ENCODE peak calls at places on chromosomes 12 and 14, in eight cellular contexts. O, B, V, Z, T, S, U and D are unnamed samples.

GRCh38 chr14:76260749-76261148 is 109.0 kb downstream of the GPATCH2L start:
- DNase-seq in V (no peak), S (no peak), B (no peak), U (no peak), T (no peak), O (no peak), Z (no peak), D (no peak)

GRCh38 chr14:45089813-45090212 is 5.9 kb downstream of the PRPF39 start:
- DNase-seq in V (no peak), T (no peak), U (no peak), O (no peak), Z (no peak), B (no peak), S (no peak), D (no peak)

GRCh38 chr14:71236430-71236829 is 329.2 kb downstream of the PCNX1 start:
- DNase-seq in S (no peak), O (no peak), T (no peak), B (no peak), Z (no peak), V (no peak), U (no peak), D (no peak)

GRCh38 chr12:33721561-33721960 is 281.9 kb upstream of the SYT10 start:
- DNase-seq in Z (no peak), B (no peak), S (no peak), U (no peak), T (no peak), O (no peak), V (no peak), D (no peak)

GRCh38 chr14:21104448-21105060 is 3.7 kb downstream of the TMEM253 start:
- DNase-seq in T (peak), B (peak), Z (peak), U (no peak), O (peak), V (peak), S (peak), D (peak)

GRCh38 chr14:94926176-94926575 is 156.3 kb upstream of the GSC start:
- DNase-seq in V (no peak), T (no peak), B (no peak), Z (no peak), S (no peak), U (no peak), O (no peak), D (no peak)

GRCh38 chr12:46259713-46260112 is 9.1 kb downstream of the SLC38A1 start:
- DNase-seq in O (no peak), T (no peak), S (no peak), U (no peak), B (no peak), V (no peak), Z (no peak), D (no peak)

GRCh38 chr12:110741795-110742717 is 635 bp downstream of the PPP1CC start:
- DNase-seq in Z (peak), S (peak), V (peak), B (no peak), O (no peak), T (peak), U (no peak), D (no peak)

GRCh38 chr14:103685276-103686211 is 29.7 kb downstream of the XRCC3 start:
- DNase-seq in S (no peak), O (no peak), V (no peak), B (no peak), U (no peak), Z (no peak), T (no peak), D (no peak)

GRCh38 chr14:101874001-101874400 is 90.4 kb upstream of the DYNC1H1 start:
- DNase-seq in B (no peak), T (no peak), O (no peak), V (no peak), Z (no peak), U (no peak), S (no peak), D (no peak)

GRCh38 chr12:100435948-100436347 is 37.7 kb upstream of the NR1H4 start:
- DNase-seq in Z (no peak), V (no peak), B (no peak), S (no peak), O (no peak), U (no peak), T (no peak), D (no peak)

GRCh38 chr12:79933580-79934264 is 1.2 kb downstream of the PPP1R12A start:
- DNase-seq in S (no peak), B (no peak), U (no peak), O (no peak), Z (no peak), T (peak), V (peak), D (no peak)

GRCh38 chr14:89000007-89000942 is 175.8 kb downstream of the TTC8 start:
- DNase-seq in B (no peak), O (no peak), Z (peak), V (peak), S (no peak), T (peak), U (peak), D (peak)

GRCh38 chr14:74671789-74672188 is 41.1 kb downstream of the AREL1 start:
- DNase-seq in U (no peak), B (no peak), Z (no peak), V (peak), O (no peak), T (peak), S (no peak), D (peak)

GRCh38 chr12:19893514-19893913 is 454.2 kb downstream of the AEBP2 start:
- DNase-seq in U (no peak), T (peak), V (no peak), S (no peak), O (no peak), B (no peak), Z (peak), D (peak)

GRCh38 chr14:99754141-99755067 is 38.8 kb upstream of the EML1 start:
- DNase-seq in U (no peak), O (no peak), S (no peak), T (peak), V (no peak), B (peak), Z (no peak), D (no peak)

GRCh38 chr12:48810817-48811453 is 7.4 kb upstream of the CACNB3 start:
- DNase-seq in S (no peak), V (no peak), Z (peak), T (peak), O (no peak), B (no peak), U (peak), D (no peak)

GRCh38 chr12:91394903-91395302 is 212.3 kb upstream of the DCN start:
- DNase-seq in V (no peak), O (no peak), T (no peak), U (no peak), Z (no peak), B (no peak), S (no peak), D (no peak)

GRCh38 chr12:122951979-122952892 is 14.0 kb downstream of the ABCB9 start:
- DNase-seq in B (peak), Z (peak), U (no peak), T (peak), S (no peak), V (peak), O (peak), D (no peak)

GRCh38 chr14:23573384-23573783 is 5.2 kb downstream of the JPH4 start:
- DNase-seq in V (no peak), U (no peak), S (no peak), T (no peak), B (no peak), Z (no peak), O (no peak), D (no peak)

GRCh38 chr14:63800651-63801385 is 52.0 kb upstream of the SYNE2 start:
- DNase-seq in O (no peak), V (no peak), Z (no peak), T (no peak), S (no peak), U (no peak), B (no peak), D (no peak)

GRCh38 chr14:21168055-21168454 is 12.2 kb upstream of the OR5AU1 start:
- DNase-seq in S (no peak), T (no peak), O (no peak), B (no peak), Z (no peak), V (no peak), U (no peak), D (no peak)

GRCh38 chr12:77965790-77966189 is 135.1 kb downstream of the NAV3 start:
- DNase-seq in O (no peak), B (no peak), S (no peak), Z (no peak), T (no peak), V (no peak), U (no peak), D (no peak)

GRCh38 chr14:22482085-22482694 is 106.8 kb downstream of the DAD1 start:
- DNase-seq in O (no peak), U (no peak), B (no peak), V (no peak), Z (no peak), T (no peak), S (no peak), D (no peak)

GRCh38 chr12:124434364-124434763 is 133.0 kb downstream of the NCOR2 start:
- DNase-seq in Z (no peak), T (no peak), U (no peak), O (no peak), S (no peak), B (no peak), V (no peak), D (no peak)

GRCh38 chr12:6640497-6640896 is 4.7 kb upstream of the LPAR5 start:
- DNase-seq in T (no peak), U (no peak), Z (no peak), B (no peak), S (no peak), V (no peak), O (no peak), D (no peak)

GRCh38 chr12:66662729-66663128 is 16.1 kb downstream of the GRIP1 start:
- DNase-seq in U (no peak), Z (no peak), S (no peak), B (no peak), O (no peak), T (peak), V (no peak), D (no peak)

GRCh38 chr14:19947413-19948090 is 16.8 kb downstream of the OR4K1 start:
- DNase-seq in B (no peak), U (no peak), Z (no peak), O (no peak), S (no peak), V (no peak), T (no peak), D (no peak)
- TF ChIP-seq CTCF in B (no peak), U (no peak), Z (peak), O (no peak), S (no peak), V (no peak), T (no peak), D (no peak)

GRCh38 chr12:27974735-27975221 is 2.2 kb upstream of the PTHLH start:
- DNase-seq in B (no peak), Z (no peak), S (no peak), T (no peak), V (no peak), U (no peak), O (no peak), D (no peak)
- H3K4me3 ChIP-seq in B (peak), Z (peak), S (peak), T (peak), V (no peak), U (peak), O (peak), D (peak)

GRCh38 chr12:53224268-53224896 is 7.6 kb downstream of the RARG start:
- DNase-seq in B (no peak), Z (peak), S (peak), U (no peak), V (peak), O (no peak), T (no peak), D (no peak)
- TF ChIP-seq CTCF in B (peak), Z (peak), S (no peak), U (peak), V (no peak), O (no peak), T (peak), D (peak)

GRCh38 chr14:36514278-36515104 is 5.5 kb downstream of the NKX2-1 start:
- DNase-seq in S (no peak), T (no peak), O (no peak), B (no peak), U (no peak), V (peak), Z (no peak), D (no peak)
- H3K4me3 ChIP-seq in S (no peak), T (no peak), O (no peak), B (no peak), U (no peak), V (peak), Z (no peak), D (no peak)

GRCh38 chr12:121893901-121894540 is 5.4 kb downstream of the PSMD9 start:
- DNase-seq in B (no peak), S (no peak), Z (peak), U (peak), V (peak), T (peak), O (no peak), D (no peak)

GRCh38 chr12:121892673-121893561 is 4.3 kb downstream of the PSMD9 start:
- DNase-seq in B (no peak), Z (no peak), T (no peak), O (no peak), V (no peak), S (no peak), U (no peak), D (no peak)

GRCh38 chr12:121898287-121898686 is 9.7 kb downstream of the PSMD9 start:
- DNase-seq in B (no peak), T (no peak), V (no peak), S (no peak), U (no peak), O (no peak), Z (no peak), D (no peak)

GRCh38 chr12:121889267-121889624 is 656 bp downstream of the PSMD9 start:
- DNase-seq in T (no peak), Z (no peak), U (no peak), V (no peak), B (no peak), S (no peak), O (no peak), D (no peak)

DNA sequence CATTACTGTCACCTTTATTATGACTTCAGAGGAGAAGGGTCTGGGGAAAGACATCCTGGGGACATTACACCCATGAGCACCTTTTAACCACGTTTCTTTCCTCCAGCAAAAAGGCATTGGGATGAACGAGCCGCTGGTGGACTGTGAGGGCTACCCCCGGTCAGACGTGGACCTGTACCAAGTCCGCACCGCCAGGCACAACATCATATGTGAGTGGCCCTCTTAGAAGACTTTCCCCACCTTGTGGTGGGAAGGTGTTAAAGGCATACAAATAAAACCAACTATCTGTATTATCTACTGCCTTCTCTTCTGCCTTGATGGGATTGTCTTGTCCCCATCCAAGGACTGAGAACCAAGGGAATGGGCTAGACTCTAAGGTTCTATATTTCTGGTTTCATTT is 6.0 kb downstream of the PSMD9 start:
- DNase-seq in V (no peak), Z (peak), T (peak), O (peak), B (no peak), S (no peak), U (no peak), D (no peak)
- TF ChIP-seq CTCF in V (no peak), Z (peak), T (peak), O (peak), B (peak), S (no peak), U (peak), D (peak)

DNA sequence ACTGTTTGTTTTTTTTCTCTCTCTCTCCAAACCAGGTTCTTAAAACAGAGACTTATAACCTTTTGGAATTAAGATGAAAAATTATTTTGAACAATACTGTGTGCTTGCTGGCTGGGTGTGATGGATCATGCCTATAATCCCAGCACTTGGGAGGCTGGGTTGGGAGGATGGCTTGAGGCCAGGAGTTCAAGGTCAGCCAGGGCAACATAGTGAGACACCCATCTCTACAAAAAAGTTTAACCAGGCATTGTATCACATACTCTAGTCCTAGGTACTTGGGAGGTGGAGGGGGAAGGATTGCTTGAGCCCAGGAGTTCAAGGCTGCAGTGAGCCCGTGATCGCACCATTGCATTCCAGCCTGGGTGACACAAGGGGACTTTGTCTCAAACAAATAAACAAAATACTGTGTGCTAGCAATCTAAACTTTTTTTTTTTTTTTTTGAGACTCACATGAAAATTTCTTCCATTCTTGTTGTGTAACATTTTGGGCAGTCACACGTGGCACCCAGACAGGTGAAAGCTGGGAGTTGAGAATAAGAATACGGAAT is 379.6 kb downstream of the ETNK1 start:
- DNase-seq in O (no peak), Z (no peak), B (no peak), S (no peak), T (no peak), U (no peak), V (no peak), D (no peak)
- H3K4me3 ChIP-seq in O (no peak), Z (no peak), B (no peak), S (no peak), T (no peak), U (no peak), V (no peak), D (no peak)

GRCh38 chr14:61893371-61893940 is 131.2 kb downstream of the SNAPC1 start:
- DNase-seq in V (no peak), U (no peak), S (no peak), O (no peak), Z (no peak), T (no peak), B (no peak), D (no peak)

GRCh38 chr14:61891251-61891650 is 129.0 kb downstream of the SNAPC1 start:
- DNase-seq in V (no peak), B (no peak), Z (no peak), T (peak), U (no peak), S (no peak), O (no peak), D (peak)

GRCh38 chr14:61887628-61888027 is 125.4 kb downstream of the SNAPC1 start:
- DNase-seq in U (no peak), T (no peak), V (no peak), B (no peak), O (no peak), Z (no peak), S (no peak), D (no peak)

GRCh38 chr14:61891810-61892209 is 129.6 kb downstream of the SNAPC1 start:
- DNase-seq in B (no peak), V (no peak), O (no peak), U (no peak), T (no peak), S (no peak), Z (no peak), D (no peak)

DNA sequence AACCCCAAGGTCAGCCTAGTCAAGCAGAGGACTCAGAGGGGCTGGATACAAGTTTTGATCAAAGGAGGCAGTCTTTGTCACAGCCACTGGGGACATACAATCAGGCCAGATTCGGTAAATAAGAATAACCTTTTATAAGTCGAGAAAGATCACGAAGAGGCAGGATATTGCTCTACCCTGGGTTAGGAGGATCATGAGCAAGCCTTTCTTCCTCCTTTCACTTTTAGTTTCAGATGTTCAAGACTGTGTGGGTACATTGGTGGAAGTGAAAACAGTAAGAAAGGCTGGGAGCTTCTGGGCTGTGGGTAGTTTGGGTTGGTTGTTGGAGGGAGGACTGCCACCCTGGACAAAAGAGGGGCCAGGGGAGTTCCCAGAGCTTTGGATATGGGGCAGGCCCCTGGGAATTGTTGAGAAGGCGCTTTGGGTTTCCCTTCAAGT is 127.7 kb downstream of the SNAPC1 start:
- DNase-seq in O (no peak), V (no peak), T (no peak), U (no peak), S (no peak), B (no peak), Z (no peak), D (no peak)
- TF ChIP-seq CTCF in O (no peak), V (no peak), T (no peak), U (no peak), S (no peak), B (no peak), Z (no peak), D (no peak)

GRCh38 chr14:24895243-24895583 is 154.7 kb downstream of the STXBP6 start:
- DNase-seq in Z (no peak), O (no peak), B (no peak), V (no peak), S (no peak), T (peak), U (no peak), D (no peak)

GRCh38 chr14:24900281-24900868 is 149.6 kb downstream of the STXBP6 start:
- DNase-seq in T (peak), V (no peak), U (peak), Z (no peak), B (no peak), S (no peak), O (no peak), D (no peak)

GRCh38 chr14:24894583-24895242 is 155.2 kb downstream of the STXBP6 start:
- DNase-seq in V (no peak), B (no peak), S (no peak), Z (no peak), T (no peak), O (no peak), U (no peak), D (no peak)

GRCh38 chr14:24895622-24896021 is 154.3 kb downstream of the STXBP6 start:
- DNase-seq in V (no peak), U (no peak), B (no peak), Z (no peak), T (no peak), O (no peak), S (no peak), D (no peak)

DNA sequence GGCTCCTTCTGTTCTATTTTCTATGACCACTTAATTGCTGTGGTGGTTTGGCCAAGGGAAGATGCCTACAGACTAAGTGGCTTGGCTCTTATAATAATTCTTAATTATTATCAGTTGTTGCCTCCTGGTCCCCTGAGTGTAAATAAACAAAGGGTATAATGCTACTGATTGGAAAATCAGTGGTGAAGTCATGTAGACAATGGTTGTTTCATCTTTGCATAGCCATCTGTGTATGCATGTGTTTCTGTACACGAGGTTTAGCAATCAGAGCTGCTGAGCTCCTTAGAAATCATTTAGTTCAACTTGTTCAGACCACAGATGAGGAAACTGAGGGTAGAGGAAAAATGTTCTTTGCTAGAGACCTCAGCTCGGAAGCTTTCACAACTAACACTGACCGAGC is 152.2 kb downstream of the STXBP6 start:
- DNase-seq in Z (no peak), T (no peak), S (no peak), U (no peak), B (no peak), O (no peak), V (no peak), D (no peak)
- H3K4me3 ChIP-seq in Z (no peak), T (no peak), S (no peak), U (no peak), B (no peak), O (no peak), V (no peak), D (no peak)

GRCh38 chr12:114638790-114639435 is 45.1 kb downstream of the TBX3 start:
- DNase-seq in B (no peak), Z (no peak), O (no peak), V (no peak), U (no peak), T (no peak), S (no peak), D (no peak)
- TF ChIP-seq CTCF in B (no peak), Z (no peak), O (no peak), V (no peak), U (no peak), T (no peak), S (no peak), D (no peak)